ENCODE peak calls at places on chromosomes 11 and 22, in eight cellular contexts. O is NB4, U is right lobe of liver, P is fibroblast of lung, D is endodermal cell, W is LNCaP clone FGC, B is fibroblast of mammary gland, A is HFFc6. N is an unnamed sample.
A peak's percentile ranks its signal among the peaks of the same experiment; 100 is the strongest.

GRCh38 chr11:35144811-35145210 is 5.8 kb downstream of the CD44 start:
- DNase-seq in O (peak; percentile 30), U (no peak), P (peak; percentile 72), B (peak; percentile 47), A (no peak), W (no peak), D (no peak), N (no peak)

GRCh38 chr11:70210051-70210501 is 7.0 kb downstream of the FADD start:
- DNase-seq in U (peak; percentile 26), O (no peak), D (no peak), B (peak; percentile 98), W (no peak), P (peak; percentile 83), A (no peak), N (no peak)

GRCh38 chr22:34669001-34669400 is 397.0 kb upstream of the ISX start:
- DNase-seq in A (no peak), P (peak; percentile 30), D (no peak), B (peak; percentile 5), W (no peak), O (no peak), U (no peak), N (no peak)

GRCh38 chr22:41880653-41881052 is 34.2 kb downstream of the SHISA8 start:
- DNase-seq in A (no peak), D (no peak), O (no peak), U (no peak), W (no peak), B (no peak), P (no peak), N (no peak)

GRCh38 chr11:78835646-78836045 is 261.0 kb upstream of the NARS2 start:
- DNase-seq in P (no peak), W (no peak), A (no peak), D (no peak), B (no peak), O (no peak), U (no peak), N (no peak)

GRCh38 chr22:50308597-50308935 is 1.1 kb upstream of the PLXNB2 start:
- DNase-seq in W (no peak), U (peak; percentile 84), P (peak; percentile 68), O (peak; percentile 93), B (peak; percentile 30), D (peak; percentile 68), A (peak; percentile 69), N (peak; percentile 88)

GRCh38 chr22:43174941-43175531 is 11.9 kb downstream of the TTLL12 start:
- DNase-seq in O (no peak), W (no peak), U (no peak), A (no peak), B (no peak), D (no peak), P (no peak), N (no peak)

GRCh38 chr11:33461319-33461718 is 204.1 kb downstream of the HIPK3 start:
- DNase-seq in B (no peak), U (no peak), O (no peak), A (no peak), P (no peak), D (no peak), W (no peak), N (no peak)

GRCh38 chr11:134418119-134418840 is 6.2 kb upstream of the B3GAT1 start:
- DNase-seq in U (no peak), A (no peak), B (peak; percentile 8), O (peak; percentile 29), P (no peak), D (no peak), W (peak; percentile 37), N (no peak)

GRCh38 chr22:45764051-45764450 is 92.4 kb downstream of the ATXN10 start:
- DNase-seq in B (no peak), W (no peak), P (no peak), O (no peak), D (no peak), A (no peak), U (no peak), N (no peak)

GRCh38 chr11:106306942-106307341 is 229.5 kb downstream of the AASDHPPT start:
- DNase-seq in D (no peak), B (peak; percentile 33), U (no peak), P (no peak), O (no peak), A (no peak), W (no peak), N (no peak)

GRCh38 chr11:92048415-92048814 is 176.2 kb upstream of the FAT3 start:
- DNase-seq in P (peak; percentile 6), D (no peak), W (no peak), O (no peak), B (no peak), U (no peak), A (no peak), N (no peak)

GRCh38 chr22:34800265-34800664 is 265.7 kb upstream of the ISX start:
- DNase-seq in O (no peak), W (no peak), A (no peak), U (no peak), D (no peak), B (no peak), P (peak; percentile 64), N (no peak)

GRCh38 chr22:47633111-47633510 is 870.7 kb downstream of the TBC1D22A start:
- DNase-seq in D (no peak), U (no peak), B (no peak), P (no peak), O (no peak), A (no peak), W (no peak), N (no peak)

DNA sequence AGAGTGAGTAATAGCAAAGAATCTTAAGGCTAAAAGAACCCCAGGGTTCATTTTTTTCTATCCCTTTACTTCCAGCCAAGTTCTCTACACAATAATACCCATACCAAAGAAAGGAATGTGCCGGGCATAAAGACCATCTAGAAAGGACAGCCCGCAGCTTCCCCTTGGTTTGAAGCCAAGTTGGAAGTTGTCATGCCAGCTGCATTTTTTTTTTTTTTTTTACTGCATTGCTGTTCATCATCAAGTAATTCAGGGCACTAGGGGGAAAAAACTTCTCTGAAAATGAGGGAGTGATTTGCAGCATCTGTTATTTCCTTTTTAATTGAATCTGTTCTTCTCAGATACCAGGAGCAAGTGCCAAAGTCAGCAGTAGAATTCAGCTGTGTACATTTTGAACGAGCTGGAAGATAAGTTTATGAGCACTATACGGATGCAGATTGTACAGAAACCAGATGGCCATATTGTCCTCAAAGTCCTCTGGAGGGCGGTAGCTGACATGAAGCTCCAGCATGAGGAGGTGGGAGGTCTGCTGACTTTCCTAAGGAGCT is 56.4 kb downstream of the UBASH3B start:
- DNase-seq in B (no peak), P (peak; percentile 48), W (peak; percentile 3), U (no peak), D (no peak), A (peak; percentile 46), O (peak; percentile 56), N (no peak)
- TF ChIP-seq CTCF in B (no peak), P (no peak), W (no peak), U (no peak), D (peak; percentile 51), A (peak; percentile 30), O (peak; percentile 8), N (peak; percentile 20)

GRCh38 chr11:14644396-14645246 is 1.0 kb downstream of the PDE3B start:
- DNase-seq in D (peak; percentile 84), P (peak; percentile 16), W (no peak), A (no peak), B (no peak), O (peak; percentile 55), U (peak; percentile 74), N (no peak)

GRCh38 chr11:14645247-14645912 is 1.8 kb downstream of the PDE3B start:
- DNase-seq in O (peak; percentile 53), A (no peak), B (peak; percentile 40), P (peak; percentile 37), U (no peak), W (no peak), D (no peak), N (no peak)

GRCh38 chr11:14642453-14642852 is 1.2 kb upstream of the PDE3B start:
- DNase-seq in D (no peak), U (no peak), P (no peak), W (no peak), B (no peak), A (no peak), O (peak; percentile 45), N (no peak)

GRCh38 chr11:14642873-14643696 is 519 bp upstream of the PDE3B start:
- DNase-seq in B (no peak), U (no peak), O (peak; percentile 57), W (no peak), A (no peak), P (no peak), D (peak; percentile 44), N (no peak)

DNA sequence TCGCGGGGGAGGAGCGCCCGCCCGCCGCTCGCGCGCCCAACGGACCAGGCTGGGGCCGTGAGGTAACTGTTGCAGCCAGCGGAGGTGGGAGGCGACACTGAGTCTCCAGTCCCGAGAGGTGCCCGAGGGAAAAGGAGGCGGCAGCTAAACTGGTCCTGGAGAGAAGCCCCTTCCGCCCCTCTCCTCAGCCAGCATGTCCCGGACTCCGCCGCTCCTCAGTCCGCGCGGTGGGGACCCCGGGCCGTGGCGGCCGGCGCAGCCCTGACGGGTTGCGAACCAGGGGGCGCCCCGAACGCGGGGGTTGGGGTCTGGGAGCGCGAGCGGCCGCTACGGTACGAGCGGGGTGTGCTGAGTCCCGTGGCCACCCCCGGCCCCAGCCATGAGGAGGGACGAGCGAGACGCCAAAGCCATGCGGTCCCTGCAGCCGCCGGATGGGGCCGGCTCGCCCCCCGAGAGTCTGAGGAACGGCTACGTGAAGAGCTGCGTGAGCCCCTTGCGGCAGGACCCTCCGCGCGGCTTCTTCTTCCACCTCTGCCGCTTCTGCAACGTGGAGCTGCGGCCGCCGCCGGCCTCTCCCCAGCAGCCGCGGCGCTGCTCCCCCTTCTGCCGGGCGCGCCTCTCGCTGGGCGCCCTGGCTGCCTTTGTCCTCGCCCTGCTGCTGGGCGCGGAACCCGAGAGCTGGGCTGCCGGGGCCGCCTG is at the start of gene PDE3B:
- DNase-seq in U (peak; percentile 94), B (peak; percentile 12), D (peak; percentile 94), O (peak; percentile 93), A (no peak), P (peak; percentile 55), W (no peak), N (peak; percentile 70)
- TF ChIP-seq CTCF in U (peak; percentile 2), B (no peak), D (no peak), O (no peak), A (no peak), P (no peak), W (peak; percentile 46), N (peak; percentile 21)

GRCh38 chr11:118928870-118929495 is 3.3 kb upstream of the BCL9L start:
- DNase-seq in O (no peak), W (no peak), B (peak; percentile 47), D (no peak), U (peak; percentile 84), A (no peak), P (peak; percentile 70), N (peak; percentile 46)
- TF ChIP-seq CTCF in O (no peak), W (no peak), B (no peak), D (peak; percentile 31), U (no peak), A (no peak), P (no peak), N (no peak)

DNA sequence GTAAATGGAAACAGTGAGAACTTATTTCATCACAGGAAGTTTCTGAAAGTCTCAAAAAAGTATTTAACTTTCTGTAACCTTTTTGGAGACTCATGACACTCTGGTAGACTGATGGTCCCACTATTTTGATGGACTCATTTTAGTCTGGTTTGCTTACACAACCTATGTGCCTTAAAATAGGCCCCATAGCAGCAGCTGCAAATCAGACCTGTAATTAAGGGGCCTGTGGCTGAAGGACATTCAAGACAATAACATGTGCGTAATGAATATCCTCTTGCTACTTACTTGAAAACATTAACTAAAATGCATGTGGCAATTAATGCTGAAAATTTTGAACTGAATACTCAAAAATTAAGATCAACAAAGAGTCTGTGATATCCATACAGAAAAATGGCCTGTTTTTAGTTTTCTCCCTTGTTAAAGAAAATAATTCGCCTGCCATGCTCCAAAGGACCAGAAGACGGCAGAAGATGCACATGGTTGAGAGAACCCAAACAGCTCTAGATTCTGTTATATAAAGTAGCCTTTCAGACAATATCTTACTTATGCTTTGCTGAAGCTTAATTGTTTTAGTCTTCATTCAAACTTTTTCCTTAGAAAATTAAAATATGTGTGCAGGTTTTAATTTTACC is 568.5 kb downstream of the KCNA4 start:
- DNase-seq in B (peak; percentile 20), D (peak; percentile 59), A (peak; percentile 24), P (peak; percentile 18), U (no peak), O (peak; percentile 4), W (no peak), N (no peak)
- TF ChIP-seq CTCF in B (peak; percentile 52), D (peak; percentile 85), A (peak; percentile 75), P (no peak), U (peak; percentile 29), O (no peak), W (peak; percentile 48), N (no peak)

N was measured in CD14-positive monocyte.